ENCODE peak calls at places on chromosomes 3 and 15, in four cellular contexts. One of them, this sample, is unnamed.

GRCh38 chr3:112647122-112647521 is 6.2 kb upstream of the CCDC80 start:
- DNase-seq in GM19239: no peak
- DNase-seq in activated naive CD4-positive, alpha-beta T cell: no peak
- DNase-seq in NCI-H1105 treated with DMSO at 0.1 percent for 48 hours: no peak
- DNase-seq in this sample: no peak

GRCh38 chr15:58274885-58275284 is 136.7 kb downstream of the AQP9 start:
- DNase-seq in GM19239: no peak
- DNase-seq in activated naive CD4-positive, alpha-beta T cell: no peak
- DNase-seq in NCI-H1105 treated with DMSO at 0.1 percent for 48 hours: no peak
- DNase-seq in this sample: no peak

GRCh38 chr15:74403981-74404563 is 29.7 kb downstream of the SEMA7A start:
- DNase-seq in GM19239: peak
- DNase-seq in activated naive CD4-positive, alpha-beta T cell: no peak
- DNase-seq in NCI-H1105 treated with DMSO at 0.1 percent for 48 hours: no peak
- DNase-seq in this sample: no peak

GRCh38 chr3:150901793-150902192 is 3.4 kb downstream of the MINDY4B start:
- DNase-seq in GM19239: no peak
- DNase-seq in activated naive CD4-positive, alpha-beta T cell: no peak
- DNase-seq in NCI-H1105 treated with DMSO at 0.1 percent for 48 hours: no peak
- DNase-seq in this sample: no peak

GRCh38 chr15:25766421-25766820 is 96.7 kb downstream of the ATP10A start:
- DNase-seq in GM19239: no peak
- DNase-seq in activated naive CD4-positive, alpha-beta T cell: no peak
- DNase-seq in NCI-H1105 treated with DMSO at 0.1 percent for 48 hours: no peak
- DNase-seq in this sample: no peak

GRCh38 chr3:170690133-170690981 is 104.5 kb upstream of the SLC7A14 start:
- DNase-seq in GM19239: peak
- DNase-seq in activated naive CD4-positive, alpha-beta T cell: no peak
- DNase-seq in NCI-H1105 treated with DMSO at 0.1 percent for 48 hours: peak
- DNase-seq in this sample: no peak

GRCh38 chr3:65955792-65956477 is 82.8 kb downstream of the MAGI1 start:
- DNase-seq in GM19239: no peak
- DNase-seq in activated naive CD4-positive, alpha-beta T cell: no peak
- DNase-seq in NCI-H1105 treated with DMSO at 0.1 percent for 48 hours: no peak
- DNase-seq in this sample: no peak

GRCh38 chr15:77347197-77347596 is 72.7 kb downstream of the PEAK1 start:
- DNase-seq in GM19239: no peak
- DNase-seq in activated naive CD4-positive, alpha-beta T cell: no peak
- DNase-seq in NCI-H1105 treated with DMSO at 0.1 percent for 48 hours: no peak
- DNase-seq in this sample: no peak

GRCh38 chr3:85758442-85758841 is 799.7 kb downstream of the CADM2 start:
- DNase-seq in GM19239: no peak
- DNase-seq in activated naive CD4-positive, alpha-beta T cell: no peak
- DNase-seq in NCI-H1105 treated with DMSO at 0.1 percent for 48 hours: no peak
- DNase-seq in this sample: no peak

GRCh38 chr15:67747949-67748348 is 77.4 kb upstream of the SKOR1 start:
- DNase-seq in GM19239: no peak
- DNase-seq in activated naive CD4-positive, alpha-beta T cell: no peak
- DNase-seq in NCI-H1105 treated with DMSO at 0.1 percent for 48 hours: no peak
- DNase-seq in this sample: no peak

GRCh38 chr3:140298043-140298442 is 363.1 kb downstream of the CLSTN2 start:
- DNase-seq in GM19239: no peak
- DNase-seq in activated naive CD4-positive, alpha-beta T cell: no peak
- DNase-seq in NCI-H1105 treated with DMSO at 0.1 percent for 48 hours: no peak
- DNase-seq in this sample: no peak